ENCODE peak calls at places on chromosomes 6 and 20, in seven cellular contexts. W is fibroblast of pulmonary artery; P is HS-27A; S is activated CD4-positive, alpha-beta T cell treated with anti-CD3 and anti-CD28 coated beads, Interleukin-2, amount 10 ng/mL, durations not matched to agents 7 days and 5 days; I is right cardiac atrium; U is psoas muscle; X is AG04450. Y is an unnamed sample.

GRCh38 chr6:111715321-111715720 is 109.6 kb upstream of the TRAF3IP2 start:
- DNase-seq in W (no peak), P (no peak), S (peak; percentile 54), I (no peak), U (no peak), X (no peak), Y (peak; percentile 54)

GRCh38 chr20:8082025-8082424 is 50.0 kb upstream of the PLCB1 start:
- DNase-seq in W (peak; percentile 48), P (no peak), S (no peak), I (no peak), U (no peak), X (no peak), Y (no peak)

GRCh38 chr6:53375851-53376250 is 27.1 kb upstream of the ELOVL5 start:
- DNase-seq in W (peak; percentile 50), P (no peak), S (no peak), I (no peak), U (no peak), X (no peak), Y (no peak)

GRCh38 chr6:167770291-167770955 is 56.3 kb upstream of the AFDN start:
- DNase-seq in W (no peak), P (no peak), S (no peak), I (no peak), U (no peak), X (no peak), Y (no peak)

GRCh38 chr6:27250955-27251671 is 3.6 kb downstream of the PRSS16 start:
- DNase-seq in W (peak; percentile 30), P (no peak), S (peak; percentile 61), I (peak; percentile 47), U (peak; percentile 29), X (no peak), Y (peak; percentile 4)

GRCh38 chr6:28709478-28710349 is 184.0 kb downstream of the GPX5 start:
- DNase-seq in W (no peak), P (no peak), S (no peak), I (no peak), U (no peak), X (no peak), Y (no peak)

GRCh38 chr6:151088599-151088935 is 151.2 kb upstream of the AKAP12 start:
- DNase-seq in W (no peak), P (no peak), S (no peak), I (no peak), U (no peak), X (no peak), Y (no peak)

GRCh38 chr6:42118162-42119001 is 24.0 kb downstream of the C6orf132 start:
- DNase-seq in W (no peak), P (no peak), S (no peak), I (no peak), U (peak; percentile 50), X (no peak), Y (no peak)

GRCh38 chr6:159594106-159594749 is 98.8 kb downstream of the SOD2 start:
- DNase-seq in W (peak; percentile 18), P (peak; percentile 20), S (no peak), I (no peak), U (no peak), X (no peak), Y (no peak)

GRCh38 chr20:49635171-49635570 is 67.2 kb upstream of the PTGIS start:
- DNase-seq in W (no peak), P (no peak), S (no peak), I (no peak), U (peak; percentile 46), X (no peak), Y (no peak)

GRCh38 chr20:57392512-57393271 is 1.5 kb downstream of the RBM38 start:
- DNase-seq in W (no peak), P (no peak), S (peak; percentile 92), I (peak; percentile 59), U (peak; percentile 46), X (no peak), Y (no peak)

GRCh38 chr6:161476711-161477110 is 202.8 kb upstream of the AGPAT4 start:
- DNase-seq in W (peak; percentile 20), P (no peak), S (no peak), I (no peak), U (peak; percentile 28), X (no peak), Y (no peak)